ENCODE peak calls at places on chromosomes 4 and X, in seven cellular contexts. Q, G, Y, T, L, R and N are unnamed samples.

GRCh38 chr4:74990276-74990675 is 57.4 kb downstream of the PARM1 start:
- DNase-seq in Q (no peak), G (no peak), Y (no peak), T (no peak), L (no peak), R (no peak), N (no peak)

GRCh38 chr4:86976801-86977485 is 42.1 kb downstream of the AFF1 start:
- DNase-seq in Q (no peak), G (no peak), Y (no peak), T (no peak), L (no peak), R (no peak), N (no peak)

GRCh38 chr4:149293233-149293632 is 522.4 kb downstream of the IQCM start:
- DNase-seq in Q (no peak), G (no peak), Y (no peak), T (peak), L (no peak), R (no peak), N (no peak)

GRCh38 chr4:25727711-25728493 is 72.3 kb downstream of the SLC34A2 start:
- DNase-seq in Q (no peak), G (no peak), Y (no peak), T (no peak), L (no peak), R (no peak), N (no peak)

GRCh38 chrX:16796298-16796697 is 10.0 kb downstream of the TXLNG start:
- DNase-seq in Q (no peak), G (no peak), Y (no peak), T (no peak), L (no peak), R (no peak), N (no peak)

GRCh38 chr4:98094118-98094517 is 49.2 kb downstream of the STPG2 start:
- DNase-seq in Q (no peak), G (no peak), Y (no peak), T (no peak), L (no peak), R (no peak), N (no peak)

GRCh38 chr4:176270669-176271068 is 1.6 kb upstream of the ASB5 start:
- DNase-seq in Q (no peak), G (no peak), Y (peak), T (peak), L (no peak), R (peak), N (no peak)

GRCh38 chrX:31449064-31449463 is 377.2 kb upstream of the FTHL17 start:
- DNase-seq in Q (no peak), G (no peak), Y (no peak), T (no peak), L (no peak), R (no peak), N (no peak)

GRCh38 chr4:152500798-152501434 is 35.0 kb downstream of the FBXW7 start:
- DNase-seq in Q (peak), G (peak), Y (peak), T (peak), L (no peak), R (peak), N (no peak)

GRCh38 chr4:8400641-8401325 is 39.7 kb downstream of the ACOX3 start:
- DNase-seq in Q (no peak), G (no peak), Y (peak), T (no peak), L (no peak), R (no peak), N (no peak)

GRCh38 chrX:55451990-55452824 is at the start of gene MAGEH1:
- DNase-seq in Q (peak), G (peak), Y (peak), T (peak), L (peak), R (peak), N (no peak)

GRCh38 chr4:68361146-68361589 is 11.3 kb upstream of the YTHDC1 start:
- DNase-seq in Q (no peak), G (no peak), Y (peak), T (peak), L (no peak), R (peak), N (no peak)

GRCh38 chr4:178632415-178632814 is 1190.2 kb upstream of the AGA start:
- DNase-seq in Q (no peak), G (no peak), Y (no peak), T (no peak), L (no peak), R (no peak), N (no peak)

GRCh38 chr4:80875642-80876041 is 154.9 kb upstream of the BMP3 start:
- DNase-seq in Q (no peak), G (no peak), Y (no peak), T (no peak), L (no peak), R (no peak), N (no peak)

GRCh38 chrX:9681422-9681821 is 84.2 kb downstream of the GPR143 start:
- DNase-seq in Q (no peak), G (no peak), Y (no peak), T (peak), L (no peak), R (peak), N (no peak)

GRCh38 chr4:80202784-80203553 is 5.7 kb downstream of the PRDM8 start:
- DNase-seq in Q (no peak), G (no peak), Y (no peak), T (peak), L (peak), R (peak), N (no peak)

GRCh38 chr4:25749150-25749794 is 93.6 kb downstream of the SLC34A2 start:
- DNase-seq in Q (no peak), G (no peak), Y (no peak), T (no peak), L (no peak), R (no peak), N (no peak)

GRCh38 chr4:172125438-172125837 is 312.2 kb downstream of the GALNTL6 start:
- DNase-seq in Q (no peak), G (no peak), Y (no peak), T (no peak), L (no peak), R (no peak), N (no peak)

GRCh38 chr4:189912170-189912569 is 28.5 kb upstream of the FRG1 start:
- DNase-seq in Q (no peak), G (no peak), Y (no peak), T (no peak), L (no peak), R (no peak), N (no peak)
- TF ChIP-seq CTCF in Q (no peak), G (peak), Y (peak), T (peak), L (peak), R (peak), N (no peak)

DNA sequence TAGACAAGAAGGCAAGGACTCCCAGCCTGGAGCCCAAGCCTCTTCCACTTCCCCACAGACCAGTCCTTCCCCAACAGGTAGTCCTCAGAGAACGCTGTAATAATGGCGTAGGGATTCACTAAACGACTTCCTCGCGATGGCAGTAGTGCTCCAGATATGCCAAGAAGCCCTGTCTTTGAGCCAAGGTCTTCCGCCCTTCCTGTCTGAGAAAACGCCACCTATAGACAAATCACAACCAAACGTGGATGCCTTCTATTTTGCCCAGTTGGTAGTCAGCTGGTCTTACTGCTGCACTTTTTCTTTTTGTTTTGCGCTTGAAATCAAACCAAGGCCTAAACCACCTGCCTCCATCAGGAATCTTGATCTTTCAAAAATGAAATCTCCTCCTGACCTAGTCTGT is 203.3 kb downstream of the OR13H1 start:
- DNase-seq in Q (no peak), G (peak), Y (peak), T (no peak), L (no peak), R (no peak), N (no peak)
- TF ChIP-seq CTCF in Q (peak), G (peak), Y (peak), T (no peak), L (no peak), R (no peak), N (no peak)

DNA sequence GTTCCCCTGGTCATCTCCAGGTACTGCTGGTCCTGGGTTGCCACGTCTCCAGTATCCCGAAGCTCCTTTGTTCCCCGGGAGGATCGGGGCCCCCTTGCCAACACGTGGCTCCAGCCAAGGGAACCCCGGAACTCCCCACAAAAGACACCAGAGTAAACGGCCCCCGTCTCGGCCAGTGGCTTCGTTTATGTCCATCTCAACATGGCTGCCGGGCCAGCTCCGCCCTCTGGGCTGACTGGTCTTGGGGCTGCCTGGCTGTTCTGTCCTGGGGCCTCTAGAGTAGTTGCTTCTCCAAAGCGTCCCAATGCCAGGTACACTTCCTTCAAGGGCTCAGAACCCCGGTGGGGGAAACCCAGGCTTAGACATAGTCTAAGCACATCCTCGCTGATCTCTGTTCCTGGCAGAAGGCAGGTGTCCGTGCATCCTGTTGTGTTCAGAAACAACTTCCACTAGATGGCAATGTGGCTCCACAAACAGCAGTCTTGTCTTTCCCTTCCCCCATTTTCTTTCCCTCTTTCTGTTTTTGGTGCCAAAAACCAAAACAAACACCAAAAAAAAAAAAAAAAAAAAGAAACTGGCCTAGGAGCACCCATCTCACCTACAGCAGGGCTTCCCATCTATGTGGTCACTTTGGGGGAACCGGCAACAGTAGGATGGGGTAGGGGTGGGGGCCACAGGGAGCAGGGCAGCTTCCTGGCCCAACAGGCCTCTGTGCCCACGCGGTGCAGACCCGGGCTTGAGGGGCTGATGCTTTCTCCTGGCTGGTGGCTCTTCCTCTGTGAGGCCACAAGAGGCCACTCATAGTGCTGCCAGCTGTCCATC is 35.3 kb downstream of the NBDY start:
- DNase-seq in Q (peak), G (peak), Y (peak), T (peak), L (peak), R (peak), N (peak)
- TF ChIP-seq CTCF in Q (peak), G (peak), Y (peak), T (peak), L (peak), R (peak), N (no peak)

GRCh38 chr4:90163872-90164271 is 36.7 kb downstream of the CCSER1 start:
- DNase-seq in Q (no peak), G (no peak), Y (no peak), T (no peak), L (no peak), R (no peak), N (no peak)

GRCh38 chr4:90171491-90171890 is 44.3 kb downstream of the CCSER1 start:
- DNase-seq in Q (no peak), G (no peak), Y (no peak), T (no peak), L (no peak), R (no peak), N (no peak)

GRCh38 chr4:90165883-90166282 is 38.7 kb downstream of the CCSER1 start:
- DNase-seq in Q (no peak), G (no peak), Y (no peak), T (no peak), L (no peak), R (no peak), N (no peak)
- TF ChIP-seq CTCF in Q (no peak), G (no peak), Y (no peak), T (no peak), L (no peak), R (no peak), N (no peak)

GRCh38 chr4:169282429-169283113 is 11.8 kb upstream of the SH3RF1 start:
- DNase-seq in Q (no peak), G (no peak), Y (no peak), T (no peak), L (no peak), R (peak), N (no peak)

GRCh38 chr4:169283114-169283509 is 12.4 kb upstream of the SH3RF1 start:
- DNase-seq in Q (no peak), G (no peak), Y (no peak), T (peak), L (no peak), R (peak), N (no peak)

GRCh38 chr4:169286562-169287301 is 16.0 kb upstream of the SH3RF1 start:
- DNase-seq in Q (no peak), G (no peak), Y (no peak), T (peak), L (no peak), R (peak), N (no peak)
- TF ChIP-seq CTCF in Q (no peak), G (no peak), Y (no peak), T (no peak), L (no peak), R (peak), N (no peak)

DNA sequence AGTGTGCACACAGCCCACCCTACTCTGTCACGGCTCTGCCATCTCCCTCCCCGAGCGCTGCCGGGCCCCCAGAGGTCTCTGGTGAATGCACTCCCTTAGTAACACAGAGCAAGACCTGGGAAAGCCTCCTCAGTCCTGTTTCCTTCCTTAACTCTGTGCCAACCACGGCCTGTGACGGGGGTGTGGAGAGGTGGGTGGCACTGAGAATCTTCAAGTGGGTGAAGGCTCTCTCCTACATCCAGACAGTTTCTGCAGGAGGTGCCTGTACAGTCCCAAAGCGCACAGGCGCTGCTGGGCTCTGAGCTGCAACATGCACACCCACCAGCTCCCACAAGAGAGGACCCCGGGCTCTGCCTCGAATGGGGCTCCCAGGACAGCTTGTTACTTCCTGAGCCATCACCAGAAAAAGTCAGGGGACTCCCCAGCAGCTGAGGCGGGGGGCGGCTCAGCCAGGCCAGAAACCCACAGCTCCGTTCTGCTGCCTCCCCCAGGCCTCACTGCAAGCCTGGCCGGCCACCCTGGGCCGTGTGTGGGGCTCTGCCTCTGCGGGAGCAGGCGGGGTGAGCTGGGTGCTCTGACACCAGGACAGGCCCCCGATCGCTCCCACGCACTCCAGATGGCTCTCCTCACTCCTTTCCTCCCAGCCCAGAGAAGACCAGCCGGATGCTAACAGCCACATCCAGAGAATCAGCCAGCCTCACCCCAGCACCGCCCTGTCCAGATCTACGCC is 29.7 kb downstream of the FAM53A start:
- DNase-seq in Q (no peak), G (no peak), Y (no peak), T (peak), L (no peak), R (no peak), N (no peak)
- TF ChIP-seq CTCF in Q (no peak), G (no peak), Y (no peak), T (no peak), L (no peak), R (no peak), N (no peak)

DNA sequence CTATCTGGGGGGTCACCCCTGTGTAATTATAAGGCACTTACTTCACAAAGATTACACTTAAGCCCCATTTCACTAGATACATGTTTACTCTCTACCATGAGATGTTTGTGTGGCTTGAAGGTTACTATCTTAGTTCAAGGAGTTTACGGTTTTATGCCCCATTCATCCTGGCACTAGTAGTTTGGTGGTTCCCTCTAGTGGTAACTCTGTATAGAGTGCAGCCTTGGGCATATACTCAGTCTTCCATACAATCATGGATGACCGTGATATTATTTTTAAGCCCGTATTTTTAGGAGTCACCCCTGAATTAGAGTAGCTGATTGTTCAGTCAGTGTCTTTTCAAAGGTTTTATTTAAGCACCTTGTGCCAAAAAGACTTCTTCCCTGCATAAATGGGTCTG is 109.9 kb upstream of the FAM47C start:
- DNase-seq in Q (no peak), G (no peak), Y (no peak), T (no peak), L (no peak), R (peak), N (no peak)
- TF ChIP-seq CTCF in Q (no peak), G (peak), Y (peak), T (peak), L (no peak), R (peak), N (no peak)

DNA sequence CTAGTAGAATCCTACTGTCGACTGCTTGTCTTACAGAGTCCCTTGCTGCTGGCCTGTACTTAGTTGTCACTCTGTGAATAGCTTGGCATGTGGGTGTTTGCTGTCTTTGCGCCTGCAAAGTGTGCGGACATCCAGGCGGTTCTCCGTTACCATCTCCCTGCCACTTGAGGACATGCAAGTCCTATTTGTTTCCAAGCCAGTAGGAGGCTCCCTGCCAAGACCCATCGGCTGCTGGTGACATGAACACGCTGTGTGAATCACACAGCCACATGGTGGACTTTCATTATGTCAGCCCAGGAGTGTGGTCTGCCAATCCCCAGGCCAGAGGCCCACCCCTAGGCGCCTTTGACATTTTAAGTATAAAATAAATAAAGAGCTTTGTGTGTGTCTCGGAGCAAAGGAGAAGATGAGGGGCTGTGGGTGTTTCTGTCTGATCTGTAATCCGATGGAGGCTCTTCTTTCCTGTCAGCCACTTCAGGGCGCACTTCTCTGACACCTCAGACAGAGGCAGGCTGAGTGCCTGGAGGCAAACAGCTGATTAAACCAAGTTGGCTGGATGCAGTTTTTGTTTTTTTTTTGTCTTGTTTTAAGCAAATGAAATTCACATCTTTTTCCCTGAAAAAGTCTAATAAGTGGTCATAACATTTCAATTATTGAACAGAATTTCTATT is 51.5 kb downstream of the ALPK1 start:
- DNase-seq in Q (peak), G (peak), Y (peak), T (peak), L (peak), R (peak), N (no peak)
- TF ChIP-seq CTCF in Q (no peak), G (no peak), Y (peak), T (peak), L (peak), R (peak), N (no peak)

GRCh38 chrX:13607356-13607995 is 38.1 kb downstream of the EGFL6 start:
- DNase-seq in Q (no peak), G (no peak), Y (no peak), T (no peak), L (no peak), R (no peak), N (no peak)
- TF ChIP-seq CTCF in Q (no peak), G (no peak), Y (no peak), T (no peak), L (no peak), R (no peak), N (no peak)